ENCODE peak calls at places on chromosomes 2 and 18, in eight cellular contexts. E, S, B, P, H, F, U and R are unnamed samples. For H3K4me1, the result is how much of the 10 kb centered on the place peaks cover.

GRCh38 chr2:3265981-3266726 is 111.5 kb downstream of the EIPR1 start:
- DNase-seq in E (no peak), S (no peak), B (no peak), P (no peak), H (peak), F (no peak), U (no peak), R (no peak)

GRCh38 chr2:120539421-120539936 is 193.5 kb downstream of the INHBB start:
- DNase-seq in E (no peak), S (no peak), B (no peak), P (peak), H (no peak), F (no peak), U (no peak), R (no peak)

GRCh38 chr2:127591221-127591923 is 54.6 kb upstream of the GPR17 start:
- DNase-seq in E (peak), S (peak), B (peak), P (peak), H (peak), F (peak), U (peak), R (peak)

GRCh38 chr2:191740016-191740419 is 62.1 kb downstream of the NABP1 start:
- DNase-seq in E (peak), S (no peak), B (no peak), P (no peak), H (no peak), F (peak), U (no peak), R (no peak)

GRCh38 chr2:98730053-98730850 is 680 bp downstream of the MGAT4A start:
- DNase-seq in E (peak), S (no peak), B (peak), P (peak), H (peak), F (peak), U (peak), R (no peak)

GRCh38 chr2:85878719-85879390 is 9.9 kb downstream of the ST3GAL5 start:
- DNase-seq in E (no peak), S (no peak), B (no peak), P (no peak), H (no peak), F (peak), U (no peak), R (no peak)

GRCh38 chr18:58013241-58014211 is 30.5 kb upstream of the NEDD4L start:
- DNase-seq in E (peak), S (no peak), B (no peak), P (no peak), H (no peak), F (no peak), U (no peak), R (no peak)

GRCh38 chr2:128493880-128494279 is 175.2 kb upstream of the HS6ST1 start:
- DNase-seq in E (no peak), S (no peak), B (no peak), P (no peak), H (no peak), F (no peak), U (no peak), R (no peak)

GRCh38 chr2:241739651-241740050 is 5.2 kb downstream of the D2HGDH start:
- DNase-seq in E (no peak), S (no peak), B (no peak), P (no peak), H (no peak), F (no peak), U (no peak), R (peak)

GRCh38 chr2:85822766-85823165 is 66.0 kb downstream of the ST3GAL5 start:
- DNase-seq in E (no peak), S (no peak), B (no peak), P (no peak), H (no peak), F (no peak), U (no peak), R (no peak)

GRCh38 chr2:27963454-27963853 is 72.9 kb downstream of the BABAM2 start:
- DNase-seq in E (no peak), S (no peak), B (no peak), P (no peak), H (no peak), F (no peak), U (no peak), R (no peak)
- H3K4me1 ChIP-seq in E (half or more), S (under half), B (under half), P (under half), H (under half), F (under half), U (under half), R (under half)

GRCh38 chr2:238847432-238847801 is 468 bp upstream of the TWIST2 start:
- DNase-seq in E (no peak), S (no peak), B (no peak), P (peak), H (no peak), F (no peak), U (no peak), R (no peak)

GRCh38 chr2:238848941-238849853 is 1.3 kb downstream of the TWIST2 start:
- DNase-seq in E (no peak), S (no peak), B (no peak), P (no peak), H (peak), F (no peak), U (no peak), R (no peak)

GRCh38 chr2:238847841-238848565 is at the start of gene TWIST2:
- DNase-seq in E (peak), S (no peak), B (peak), P (peak), H (peak), F (no peak), U (peak), R (peak)

GRCh38 chr2:238850096-238850495 is 2.2 kb downstream of the TWIST2 start:
- DNase-seq in E (no peak), S (no peak), B (no peak), P (no peak), H (no peak), F (no peak), U (no peak), R (no peak)

DNA sequence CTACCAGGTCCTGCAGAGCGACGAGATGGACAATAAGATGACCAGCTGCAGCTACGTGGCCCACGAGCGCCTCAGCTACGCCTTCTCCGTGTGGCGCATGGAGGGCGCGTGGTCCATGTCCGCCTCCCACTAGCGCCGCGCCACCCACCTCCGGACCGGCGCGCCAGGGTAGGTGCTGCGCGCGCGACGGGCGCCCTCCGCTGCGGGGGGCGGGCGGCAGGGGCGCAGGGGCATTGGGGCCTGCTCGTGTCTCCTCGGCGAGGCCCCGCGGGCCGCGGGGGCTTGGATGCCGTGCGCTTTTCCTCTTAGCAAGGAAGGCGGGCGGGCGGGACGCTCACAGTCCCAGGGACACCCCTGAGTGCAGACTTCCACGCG is 668 bp downstream of the TWIST2 start:
- DNase-seq in E (no peak), S (no peak), B (no peak), P (no peak), H (no peak), F (no peak), U (no peak), R (no peak)
- H3K4me3 ChIP-seq in E (peak), S (no peak), B (no peak), P (peak), H (peak), F (peak), U (peak), R (no peak)

GRCh38 chr2:234988491-234988890 is 36.7 kb downstream of the SH3BP4 start:
- DNase-seq in E (no peak), S (no peak), B (no peak), P (no peak), H (no peak), F (no peak), U (no peak), R (no peak)

GRCh38 chr2:234991290-234991689 is 39.5 kb downstream of the SH3BP4 start:
- DNase-seq in E (no peak), S (no peak), B (no peak), P (no peak), H (no peak), F (no peak), U (no peak), R (no peak)

GRCh38 chr2:234991793-234992192 is 40.0 kb downstream of the SH3BP4 start:
- DNase-seq in E (no peak), S (no peak), B (no peak), P (no peak), H (no peak), F (no peak), U (no peak), R (peak)

GRCh38 chr2:234989183-234989701 is 37.4 kb downstream of the SH3BP4 start:
- DNase-seq in E (no peak), S (no peak), B (peak), P (peak), H (no peak), F (no peak), U (peak), R (peak)

DNA sequence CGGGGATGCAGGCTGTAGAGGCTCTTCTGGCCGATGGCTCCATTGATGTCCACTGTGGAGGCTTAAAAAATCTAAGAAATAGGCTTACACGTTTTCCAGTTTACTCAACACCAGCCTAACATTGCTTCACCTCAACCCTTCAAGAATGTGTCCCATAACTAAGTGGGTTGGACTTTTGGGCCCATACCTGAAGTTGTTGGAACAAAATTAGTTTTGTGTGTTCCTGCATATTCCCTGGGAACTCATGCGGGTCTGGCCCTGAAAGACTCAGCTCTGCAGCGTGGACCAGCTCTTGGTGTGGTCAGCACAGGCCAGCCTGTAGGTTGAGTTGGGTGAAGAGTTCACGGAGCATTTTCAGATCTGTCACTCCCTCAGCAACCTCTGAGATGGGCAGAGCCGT is 38.5 kb downstream of the SH3BP4 start:
- DNase-seq in E (no peak), S (no peak), B (no peak), P (no peak), H (no peak), F (no peak), U (no peak), R (no peak)
- TF ChIP-seq CTCF in E (no peak), S (no peak), B (no peak), P (no peak), H (no peak), F (no peak), U (no peak), R (no peak)

DNA sequence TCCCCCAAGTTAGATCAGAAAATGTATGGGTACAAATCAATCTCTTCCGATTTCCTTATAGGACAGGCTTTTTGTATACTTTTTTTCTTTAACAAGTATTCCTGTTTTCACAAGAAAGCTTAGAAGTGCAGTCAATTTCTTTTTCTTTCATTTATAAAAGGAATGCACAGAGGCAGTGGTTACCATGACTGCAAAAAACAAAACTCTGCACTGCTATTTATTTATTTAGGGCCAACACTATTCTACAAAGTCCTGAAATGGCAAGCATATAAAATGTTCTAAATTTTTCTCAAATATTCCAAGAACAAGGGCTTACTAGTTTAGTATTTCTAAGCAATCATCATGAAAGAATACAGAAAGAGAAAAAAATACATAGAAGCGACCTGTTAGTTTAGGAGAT is 22.2 kb downstream of the ATAD2B start:
- DNase-seq in E (no peak), S (no peak), B (no peak), P (no peak), H (no peak), F (no peak), U (no peak), R (no peak)
- H3K4me1 ChIP-seq in E (under half), S (under half), B (under half), P (under half), H (under half), F (under half), U (under half), R (under half)

GRCh38 chr18:28091197-28091596 is 85.7 kb downstream of the CDH2 start:
- DNase-seq in E (no peak), S (no peak), B (no peak), P (no peak), H (no peak), F (no peak), U (no peak), R (no peak)

GRCh38 chr18:28088477-28088876 is 88.5 kb downstream of the CDH2 start:
- DNase-seq in E (no peak), S (no peak), B (no peak), P (no peak), H (peak), F (no peak), U (no peak), R (peak)

GRCh38 chr18:28086530-28087172 is 90.3 kb downstream of the CDH2 start:
- DNase-seq in E (no peak), S (no peak), B (no peak), P (no peak), H (peak), F (no peak), U (no peak), R (no peak)

GRCh38 chr18:28081516-28081915 is 95.4 kb downstream of the CDH2 start:
- DNase-seq in E (no peak), S (no peak), B (no peak), P (no peak), H (no peak), F (no peak), U (no peak), R (no peak)

DNA sequence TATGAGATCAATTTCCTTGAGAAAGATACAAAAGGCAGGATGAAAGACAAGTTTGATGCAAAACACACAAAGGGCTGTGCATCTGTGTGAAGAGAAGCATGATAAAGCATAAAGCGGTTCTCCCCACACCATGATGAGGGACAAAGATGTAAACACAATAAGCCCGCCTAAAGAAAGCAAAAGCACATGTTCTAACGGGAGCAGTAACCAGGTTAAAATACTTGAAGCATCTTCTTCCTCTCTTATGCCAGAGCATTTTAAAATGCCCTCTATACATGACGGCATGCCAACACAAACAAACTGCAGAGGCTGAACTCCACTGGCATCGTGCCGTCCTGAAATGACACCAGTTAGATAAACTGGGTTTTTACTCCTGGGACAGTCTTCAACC is 89.8 kb downstream of the CDH2 start:
- DNase-seq in E (no peak), S (no peak), B (peak), P (no peak), H (no peak), F (no peak), U (no peak), R (peak)
- H3K4me3 ChIP-seq in E (peak), S (no peak), B (no peak), P (no peak), H (peak), F (no peak), U (peak), R (no peak)

GRCh38 chr18:46333371-46334199 is 229.4 kb downstream of the HAUS1 start:
- DNase-seq in E (peak), S (peak), B (peak), P (peak), H (peak), F (no peak), U (peak), R (peak)

GRCh38 chr18:46334200-46334553 is 230.0 kb downstream of the HAUS1 start:
- DNase-seq in E (no peak), S (no peak), B (no peak), P (peak), H (no peak), F (no peak), U (no peak), R (no peak)

GRCh38 chr18:46336278-46337205 is 232.4 kb downstream of the HAUS1 start:
- DNase-seq in E (no peak), S (no peak), B (no peak), P (peak), H (no peak), F (no peak), U (no peak), R (no peak)

GRCh38 chr18:46337206-46337710 is 233.1 kb downstream of the HAUS1 start:
- DNase-seq in E (no peak), S (no peak), B (no peak), P (peak), H (peak), F (no peak), U (no peak), R (no peak)

GRCh38 chr18:46335551-46336059 is 231.4 kb downstream of the HAUS1 start:
- DNase-seq in E (no peak), S (no peak), B (no peak), P (peak), H (peak), F (no peak), U (peak), R (peak)
- TF ChIP-seq CTCF in E (no peak), S (no peak), B (no peak), P (no peak), H (no peak), F (no peak), U (no peak), R (no peak)

GRCh38 chr2:231716641-231717280 is 8.4 kb downstream of the PTMA start:
- DNase-seq in E (no peak), S (no peak), B (no peak), P (peak), H (no peak), F (no peak), U (no peak), R (no peak)

GRCh38 chr2:231717281-231718180 is 9.2 kb downstream of the PTMA start:
- DNase-seq in E (peak), S (peak), B (no peak), P (peak), H (no peak), F (no peak), U (no peak), R (peak)

GRCh38 chr2:231720292-231720691 is 12.0 kb downstream of the PTMA start:
- DNase-seq in E (no peak), S (no peak), B (no peak), P (no peak), H (no peak), F (no peak), U (no peak), R (no peak)

GRCh38 chr2:231720971-231721640 is 12.8 kb downstream of the PTMA start:
- DNase-seq in E (no peak), S (no peak), B (no peak), P (peak), H (no peak), F (no peak), U (no peak), R (no peak)

DNA sequence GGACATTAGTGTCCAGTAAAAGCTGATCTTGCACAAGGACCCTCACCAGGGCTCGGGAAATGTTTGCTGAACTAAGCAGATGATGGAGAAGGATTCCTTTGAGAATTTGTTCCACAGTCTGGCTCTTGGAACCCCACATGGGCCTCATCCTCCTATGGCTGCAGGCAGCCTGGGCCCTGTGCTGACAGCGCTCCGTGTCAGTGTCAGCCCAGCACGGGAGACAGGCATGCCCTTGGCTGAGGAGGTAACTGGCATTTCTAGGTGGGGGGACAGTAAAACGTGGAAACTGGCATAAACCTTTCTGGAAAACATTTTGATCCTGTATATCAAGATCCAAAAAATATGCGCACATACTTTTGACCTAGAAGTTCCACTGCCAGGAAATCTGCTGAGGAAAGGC is 10.5 kb downstream of the PTMA start:
- DNase-seq in E (no peak), S (no peak), B (no peak), P (peak), H (no peak), F (no peak), U (no peak), R (no peak)
- H3K4me1 ChIP-seq in E (under half), S (under half), B (under half), P (under half), H (under half), F (under half), U (under half), R (under half)